ENCODE peak calls at places on chromosomes 13 and 19, in seven cellular contexts. T, F, B, P, Q, E and N are unnamed samples.

GRCh38 chr19:46373573-46374359 is 26.9 kb downstream of the PPP5C start:
- DNase-seq in P (peak), T (peak), F (peak), Q (peak), B (peak), E (peak), N (peak)

GRCh38 chr13:30818323-30818960 is 83.1 kb downstream of the ALOX5AP start:
- DNase-seq in E (no peak), F (no peak), P (no peak), B (no peak), Q (peak), T (peak), N (no peak)

GRCh38 chr19:52248256-52248655 is 21.1 kb upstream of the ZNF766 start:
- DNase-seq in B (peak), P (no peak), E (no peak), T (peak), Q (peak), F (peak), N (peak)

GRCh38 chr19:7679017-7679720 is 1.5 kb upstream of the TRAPPC5 start:
- DNase-seq in P (no peak), T (no peak), E (no peak), F (no peak), Q (peak), B (no peak), N (peak)

GRCh38 chr13:77860621-77861020 is 58.0 kb downstream of the EDNRB start:
- DNase-seq in B (no peak), P (no peak), Q (peak), F (no peak), T (peak), E (no peak), N (peak)

GRCh38 chr13:62432295-62432694 is 1016.6 kb upstream of the PCDH20 start:
- DNase-seq in P (no peak), Q (no peak), T (no peak), B (no peak), E (no peak), F (no peak), N (no peak)

GRCh38 chr19:44142014-44142523 is 715 bp downstream of the ZNF234 start:
- DNase-seq in T (peak), Q (peak), E (no peak), B (no peak), F (no peak), P (no peak), N (peak)

GRCh38 chr19:18097217-18097992 is at the start of gene MAST3:
- DNase-seq in P (no peak), T (peak), F (peak), E (peak), B (peak), Q (peak), N (peak)

GRCh38 chr19:8065489-8066261 is 13.1 kb downstream of the CCL25 start:
- DNase-seq in E (no peak), P (no peak), B (no peak), Q (no peak), F (no peak), T (no peak), N (no peak)

GRCh38 chr19:19061491-19061890 is 2.3 kb upstream of the SLC25A42 start:
- DNase-seq in F (no peak), B (no peak), T (no peak), E (no peak), P (no peak), Q (no peak), N (no peak)

GRCh38 chr19:54646331-54646841 is 16.1 kb downstream of the LILRB1 start:
- DNase-seq in F (no peak), B (no peak), E (no peak), P (no peak), T (no peak), Q (no peak), N (no peak)
- H3K23ac ChIP-seq in F (no peak), B (no peak), E (no peak), P (no peak), T (no peak), Q (no peak), N (no peak)

GRCh38 chr19:3556423-3556977 is 886 bp downstream of the MFSD12 start:
- DNase-seq in E (no peak), T (no peak), Q (no peak), B (no peak), F (no peak), P (no peak), N (no peak)

GRCh38 chr19:3557461-3558248 is at the start of gene MFSD12:
- DNase-seq in B (peak), T (peak), Q (peak), F (peak), P (peak), E (peak), N (peak)

GRCh38 chr19:3554254-3555083 is 2.9 kb downstream of the MFSD12 start:
- DNase-seq in Q (no peak), P (no peak), E (no peak), B (no peak), F (no peak), T (no peak), N (no peak)

GRCh38 chr19:3555653-3556422 is 1.5 kb downstream of the MFSD12 start:
- DNase-seq in Q (no peak), F (no peak), P (no peak), T (no peak), E (no peak), B (no peak), N (peak)

GRCh38 chr19:3556978-3557460 is 367 bp downstream of the MFSD12 start:
- DNase-seq in F (peak), Q (peak), T (peak), B (peak), P (no peak), E (no peak), N (peak)
- H3K23ac ChIP-seq in F (no peak), Q (peak), T (peak), B (no peak), P (no peak), E (peak), N (no peak)

GRCh38 chr19:16116067-16116466 is 4.4 kb downstream of the RAB8A start:
- DNase-seq in E (no peak), F (no peak), Q (no peak), T (no peak), B (peak), P (no peak), N (no peak)

GRCh38 chr19:16112778-16113177 is 1.1 kb downstream of the RAB8A start:
- DNase-seq in Q (no peak), B (no peak), T (no peak), F (no peak), E (no peak), P (no peak), N (no peak)

GRCh38 chr19:16115309-16116039 is 3.8 kb downstream of the RAB8A start:
- DNase-seq in Q (no peak), P (no peak), E (no peak), F (no peak), B (no peak), T (no peak), N (no peak)

GRCh38 chr19:16111909-16112752 is 442 bp downstream of the RAB8A start:
- DNase-seq in Q (no peak), T (no peak), P (no peak), F (no peak), B (no peak), E (no peak), N (peak)

GRCh38 chr19:16113727-16114126 is 2.0 kb downstream of the RAB8A start:
- DNase-seq in P (no peak), T (no peak), E (no peak), Q (no peak), B (peak), F (no peak), N (no peak)
- H3K23ac ChIP-seq in P (no peak), T (no peak), E (no peak), Q (no peak), B (no peak), F (no peak), N (no peak)

GRCh38 chr13:111130111-111130508 is 15.0 kb downstream of the ARHGEF7 start:
- DNase-seq in B (no peak), T (no peak), P (no peak), F (no peak), E (no peak), Q (no peak), N (no peak)

GRCh38 chr13:111123221-111123620 is 8.1 kb downstream of the ARHGEF7 start:
- DNase-seq in E (no peak), F (no peak), Q (no peak), T (no peak), P (no peak), B (no peak), N (peak)

GRCh38 chr13:111123649-111124048 is 8.5 kb downstream of the ARHGEF7 start:
- DNase-seq in E (no peak), F (no peak), B (no peak), T (no peak), Q (no peak), P (no peak), N (no peak)

GRCh38 chr13:111129465-111130110 is 14.5 kb downstream of the ARHGEF7 start:
- DNase-seq in E (no peak), P (no peak), Q (no peak), B (no peak), T (no peak), F (no peak), N (no peak)

DNA sequence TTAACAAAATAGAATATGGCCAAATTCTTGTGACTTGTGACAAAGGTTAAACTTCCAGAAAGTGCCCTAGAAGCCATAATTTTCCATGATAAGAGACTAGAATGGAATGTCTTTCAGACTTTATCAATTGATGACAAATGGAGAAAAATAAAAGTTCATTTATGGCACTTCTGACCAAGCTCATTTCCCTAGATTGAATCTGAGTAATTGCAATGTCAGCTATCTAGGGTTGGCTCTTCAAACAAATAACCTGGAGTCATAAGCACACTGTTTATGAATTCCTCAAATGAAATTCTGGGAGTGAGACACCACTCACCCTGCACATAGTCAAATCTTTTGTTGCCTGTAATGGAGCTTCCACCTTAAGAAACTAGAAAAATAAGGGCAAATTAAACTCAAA is 11.4 kb downstream of the ARHGEF7 start:
- DNase-seq in P (no peak), F (no peak), T (no peak), Q (no peak), B (no peak), E (no peak), N (peak)
- H3K23ac ChIP-seq in P (no peak), F (no peak), T (no peak), Q (no peak), B (no peak), E (no peak), N (no peak)

DNA sequence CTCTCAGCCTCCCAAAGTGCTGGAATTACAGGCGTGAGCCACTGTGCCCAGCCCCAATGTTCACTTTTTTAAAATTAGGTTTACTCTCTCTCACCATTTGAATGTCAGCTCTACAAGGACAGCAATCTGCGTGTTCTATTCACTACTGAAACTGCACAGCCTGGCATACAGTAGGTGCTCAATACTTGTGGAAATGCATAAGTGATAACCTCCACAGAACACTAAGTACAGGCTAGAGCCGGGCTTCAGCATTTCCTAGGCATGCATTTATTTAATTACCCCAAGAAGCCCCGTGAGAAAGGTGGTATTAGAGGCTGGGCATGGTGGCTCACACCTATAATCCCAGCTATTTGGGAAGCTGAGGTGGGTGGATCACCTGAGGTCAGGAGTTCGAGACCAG is 33.1 kb upstream of the TNFAIP8L1 start:
- DNase-seq in T (no peak), Q (no peak), F (no peak), B (no peak), P (no peak), E (no peak), N (no peak)
- H3K23ac ChIP-seq in T (no peak), Q (no peak), F (no peak), B (no peak), P (no peak), E (no peak), N (no peak)

GRCh38 chr13:52980695-52981094 is 47.9 kb upstream of the OLFM4 start:
- DNase-seq in P (no peak), B (no peak), E (no peak), F (no peak), T (no peak), Q (no peak), N (peak)

GRCh38 chr13:52984881-52985363 is 43.7 kb upstream of the OLFM4 start:
- DNase-seq in Q (no peak), B (no peak), T (no peak), P (no peak), F (no peak), E (no peak), N (no peak)

GRCh38 chr13:52978989-52979388 is 49.6 kb upstream of the OLFM4 start:
- DNase-seq in F (no peak), B (no peak), T (no peak), P (no peak), E (no peak), Q (no peak), N (no peak)

DNA sequence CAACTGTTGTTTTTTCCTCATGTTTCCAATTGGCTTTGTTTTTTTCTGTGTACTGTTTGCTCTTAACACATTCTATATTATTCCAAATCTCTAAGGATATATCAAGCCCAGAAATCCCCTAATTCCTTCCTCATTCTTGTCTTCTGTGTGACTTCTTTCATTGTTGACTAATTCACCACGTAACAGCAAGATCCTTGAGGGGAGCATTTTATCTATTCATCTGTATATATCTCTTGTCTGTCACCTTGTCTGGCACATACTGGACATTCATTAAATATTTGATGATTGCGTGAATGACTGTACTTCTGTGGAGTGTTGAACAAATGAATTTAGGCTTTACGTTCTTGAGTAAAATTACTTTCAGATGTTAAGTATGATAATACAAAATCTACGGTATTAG is 44.8 kb upstream of the OLFM4 start:
- DNase-seq in F (no peak), T (no peak), P (no peak), B (no peak), Q (no peak), E (no peak), N (peak)
- H3K23ac ChIP-seq in F (no peak), T (no peak), P (no peak), B (no peak), Q (no peak), E (no peak), N (no peak)

DNA sequence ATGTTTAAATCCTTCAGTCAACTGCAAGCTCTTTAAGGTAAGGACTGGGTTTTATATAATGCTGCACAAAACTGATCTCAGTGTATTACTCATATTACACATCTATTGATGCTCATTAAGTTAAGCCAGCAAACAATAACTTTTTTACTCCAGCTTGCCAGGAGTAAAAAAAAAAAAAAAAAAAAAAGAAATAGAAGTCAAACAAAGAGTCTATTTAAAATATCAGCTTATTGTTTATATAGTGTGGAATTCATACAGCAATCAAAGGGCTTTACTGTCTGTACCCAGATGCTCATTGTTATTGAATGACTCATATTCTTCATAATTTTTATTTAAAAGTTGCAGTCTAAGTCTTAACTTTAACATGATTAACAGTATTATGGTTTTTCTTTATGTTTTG is 21.8 kb upstream of the KBTBD7 start:
- DNase-seq in B (no peak), P (no peak), Q (no peak), F (no peak), E (no peak), T (peak), N (no peak)
- H3K23ac ChIP-seq in B (no peak), P (no peak), Q (no peak), F (no peak), E (no peak), T (no peak), N (no peak)